ENCODE peak calls at places on chromosomes 5 and 9, in seven cellular contexts. One of them, this sample, is unnamed. For H3K9me3, the result is how much of the 10 kb centered on the place peaks cover.

GRCh38 chr5:135535420-135535819 is 344 bp downstream of the NEUROG1 start:
- DNase-seq in MM.1S: no peak
- DNase-seq in hepatocyte: no peak
- DNase-seq in PC-3: no peak
- DNase-seq in OCI-LY7: no peak
- DNase-seq in HCT116: no peak
- DNase-seq in GM23248: peak
- DNase-seq in this sample: no peak

GRCh38 chr5:54703091-54703490 is 185.5 kb downstream of the SNX18 start:
- DNase-seq in PC-3: peak
- DNase-seq in GM23248: peak
- DNase-seq in MM.1S: no peak
- DNase-seq in HCT116: no peak
- DNase-seq in OCI-LY7: no peak
- DNase-seq in hepatocyte: no peak
- DNase-seq in this sample: peak

GRCh38 chr5:126477281-126477680 is 54.1 kb downstream of the GRAMD2B start:
- DNase-seq in HCT116: no peak
- DNase-seq in OCI-LY7: no peak
- DNase-seq in PC-3: no peak
- DNase-seq in MM.1S: no peak
- DNase-seq in hepatocyte: no peak
- DNase-seq in GM23248: peak
- DNase-seq in this sample: no peak

GRCh38 chr9:27487927-27488326 is 36.2 kb upstream of the IFNK start:
- DNase-seq in hepatocyte: peak
- DNase-seq in MM.1S: no peak
- DNase-seq in PC-3: peak
- DNase-seq in GM23248: no peak
- DNase-seq in OCI-LY7: no peak
- DNase-seq in HCT116: no peak
- DNase-seq in this sample: no peak

GRCh38 chr9:38713426-38713825 is 6.5 kb downstream of the FAM240B start:
- DNase-seq in OCI-LY7: no peak
- DNase-seq in hepatocyte: peak
- DNase-seq in GM23248: peak
- DNase-seq in MM.1S: no peak
- DNase-seq in PC-3: peak
- DNase-seq in HCT116: no peak
- DNase-seq in this sample: no peak

GRCh38 chr9:79763861-79764260 is 192.1 kb downstream of the TLE4 start:
- DNase-seq in HCT116: no peak
- DNase-seq in GM23248: peak
- DNase-seq in hepatocyte: no peak
- DNase-seq in PC-3: no peak
- DNase-seq in OCI-LY7: no peak
- DNase-seq in MM.1S: no peak
- DNase-seq in this sample: no peak

GRCh38 chr5:57311251-57311650 is 137.4 kb downstream of the GPBP1 start:
- DNase-seq in GM23248: peak
- DNase-seq in hepatocyte: no peak
- DNase-seq in PC-3: no peak
- DNase-seq in OCI-LY7: no peak
- DNase-seq in MM.1S: no peak
- DNase-seq in HCT116: no peak
- DNase-seq in this sample: no peak

GRCh38 chr5:12911156-12911555 is 1006.9 kb upstream of the CTNND2 start:
- DNase-seq in MM.1S: no peak
- DNase-seq in HCT116: no peak
- DNase-seq in OCI-LY7: no peak
- DNase-seq in PC-3: no peak
- DNase-seq in hepatocyte: no peak
- DNase-seq in GM23248: no peak
- DNase-seq in this sample: no peak

GRCh38 chr5:58759745-58760144 is 176.9 kb downstream of the RAB3C start:
- DNase-seq in PC-3: no peak
- DNase-seq in GM23248: peak
- DNase-seq in MM.1S: peak
- DNase-seq in HCT116: no peak
- DNase-seq in hepatocyte: no peak
- DNase-seq in OCI-LY7: no peak
- DNase-seq in this sample: no peak

GRCh38 chr9:84542554-84542953 is 127.0 kb upstream of the NTRK2 start:
- DNase-seq in hepatocyte: no peak
- DNase-seq in GM23248: no peak
- DNase-seq in PC-3: no peak
- DNase-seq in OCI-LY7: no peak
- DNase-seq in MM.1S: no peak
- DNase-seq in HCT116: peak
- DNase-seq in this sample: no peak

GRCh38 chr9:113625456-113625855 is 161.9 kb downstream of the RGS3 start:
- DNase-seq in MM.1S: no peak
- DNase-seq in hepatocyte: no peak
- DNase-seq in PC-3: no peak
- DNase-seq in OCI-LY7: no peak
- DNase-seq in HCT116: no peak
- DNase-seq in GM23248: no peak
- DNase-seq in this sample: no peak

GRCh38 chr9:90343360-90343759 is 299.3 kb downstream of the DIRAS2 start:
- DNase-seq in HCT116: no peak
- DNase-seq in PC-3: no peak
- DNase-seq in OCI-LY7: no peak
- DNase-seq in MM.1S: no peak
- DNase-seq in hepatocyte: no peak
- DNase-seq in GM23248: peak
- DNase-seq in this sample: peak

GRCh38 chr5:167851416-167851815 is 440.0 kb upstream of the WWC1 start:
- DNase-seq in OCI-LY7: no peak
- DNase-seq in MM.1S: no peak
- DNase-seq in GM23248: peak
- DNase-seq in hepatocyte: no peak
- DNase-seq in PC-3: no peak
- DNase-seq in HCT116: no peak
- DNase-seq in this sample: no peak

GRCh38 chr9:78677326-78677725 is 380.4 kb downstream of the PSAT1 start:
- DNase-seq in HCT116: no peak
- DNase-seq in PC-3: no peak
- DNase-seq in hepatocyte: no peak
- DNase-seq in OCI-LY7: no peak
- DNase-seq in MM.1S: no peak
- DNase-seq in GM23248: peak
- DNase-seq in this sample: no peak

GRCh38 chr5:32261198-32261597 is 51.5 kb downstream of the MTMR12 start:
- DNase-seq in hepatocyte: no peak
- DNase-seq in PC-3: no peak
- DNase-seq in GM23248: no peak
- DNase-seq in MM.1S: peak
- DNase-seq in HCT116: no peak
- DNase-seq in OCI-LY7: peak
- DNase-seq in this sample: no peak

GRCh38 chr9:69874301-69875060 is 53.9 kb downstream of the CFAP95 start:
- DNase-seq in GM23248: peak
- DNase-seq in hepatocyte: no peak
- DNase-seq in MM.1S: no peak
- DNase-seq in HCT116: no peak
- DNase-seq in OCI-LY7: no peak
- DNase-seq in PC-3: no peak
- DNase-seq in this sample: no peak

GRCh38 chr9:129561594-129562281 is 59.2 kb downstream of the C9orf50 start:
- DNase-seq in PC-3: no peak
- DNase-seq in OCI-LY7: no peak
- DNase-seq in MM.1S: no peak
- DNase-seq in GM23248: no peak
- DNase-seq in hepatocyte: no peak
- DNase-seq in HCT116: no peak
- DNase-seq in this sample: peak

GRCh38 chr5:5983261-5983660 is 395.1 kb downstream of the MED10 start:
- DNase-seq in OCI-LY7: no peak
- DNase-seq in PC-3: no peak
- DNase-seq in HCT116: no peak
- DNase-seq in hepatocyte: no peak
- DNase-seq in MM.1S: no peak
- DNase-seq in GM23248: no peak
- DNase-seq in this sample: no peak

GRCh38 chr9:131886839-131887238 is 147.0 kb upstream of the RAPGEF1 start:
- DNase-seq in OCI-LY7: no peak
- DNase-seq in GM23248: no peak
- DNase-seq in MM.1S: no peak
- DNase-seq in PC-3: no peak
- DNase-seq in hepatocyte: no peak
- DNase-seq in HCT116: no peak
- DNase-seq in this sample: no peak

GRCh38 chr5:143172736-143173135 is 230.8 kb downstream of the NR3C1 start:
- DNase-seq in MM.1S: no peak
- DNase-seq in hepatocyte: no peak
- DNase-seq in PC-3: no peak
- DNase-seq in OCI-LY7: no peak
- DNase-seq in GM23248: no peak
- DNase-seq in HCT116: no peak
- DNase-seq in this sample: no peak
- TF ChIP-seq EZH2phosphoT487 in MM.1S: no peak
- TF ChIP-seq EZH2phosphoT487 in hepatocyte: no peak
- TF ChIP-seq EZH2phosphoT487 in PC-3: no peak
- TF ChIP-seq EZH2phosphoT487 in OCI-LY7: no peak
- TF ChIP-seq EZH2phosphoT487 in GM23248: no peak
- TF ChIP-seq EZH2phosphoT487 in HCT116: no peak
- TF ChIP-seq EZH2phosphoT487 in this sample: no peak

DNA sequence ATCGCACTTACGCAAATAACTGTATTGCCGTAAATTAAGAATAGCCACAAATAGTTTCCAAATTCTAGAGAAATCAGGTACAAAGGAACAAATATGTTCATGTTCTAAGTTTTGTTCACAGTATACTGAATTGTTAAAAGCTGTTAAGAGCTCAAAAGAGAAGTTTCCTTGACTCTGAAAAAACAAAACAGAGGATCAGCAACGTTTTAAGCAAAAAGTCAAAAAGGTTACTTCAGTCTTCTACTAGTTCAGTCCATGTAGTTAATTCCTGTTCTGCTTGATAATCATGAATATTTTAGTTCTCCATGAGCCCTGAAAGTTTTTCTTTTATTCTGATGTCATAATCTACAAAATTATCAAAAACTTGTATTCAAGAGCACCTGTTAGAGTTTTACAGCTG is 128.6 kb upstream of the MAST4 start:
- DNase-seq in GM23248: no peak
- DNase-seq in HCT116: no peak
- DNase-seq in hepatocyte: no peak
- DNase-seq in OCI-LY7: peak
- DNase-seq in PC-3: no peak
- DNase-seq in MM.1S: no peak
- DNase-seq in this sample: no peak
- H3K9me3 ChIP-seq in GM23248: under half
- H3K9me3 ChIP-seq in HCT116: under half
- H3K9me3 ChIP-seq in hepatocyte: under half
- H3K9me3 ChIP-seq in OCI-LY7: under half
- H3K9me3 ChIP-seq in PC-3: under half
- H3K9me3 ChIP-seq in MM.1S: under half
- H3K9me3 ChIP-seq in this sample: under half

DNA sequence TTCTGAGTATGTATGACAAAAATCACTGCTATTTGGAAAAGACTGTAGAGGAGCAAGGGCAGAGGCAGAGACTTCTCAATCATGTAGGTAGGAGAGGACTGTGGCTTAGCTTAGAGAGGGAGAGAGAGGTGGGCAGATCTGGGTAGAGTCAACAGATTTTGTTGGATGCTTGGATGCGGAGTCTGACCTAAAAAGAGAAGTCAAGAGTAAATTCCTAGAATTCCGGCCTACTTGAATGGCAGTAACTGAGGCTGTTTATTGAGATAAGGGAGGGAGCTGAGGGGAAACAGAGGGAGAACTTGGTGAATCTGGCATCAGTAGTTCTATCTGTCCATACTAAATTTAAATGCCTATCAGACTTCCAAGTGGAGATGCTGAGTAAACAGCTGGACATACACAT is 2.4 kb downstream of the TICAM2 start:
- DNase-seq in hepatocyte: no peak
- DNase-seq in HCT116: no peak
- DNase-seq in PC-3: no peak
- DNase-seq in MM.1S: no peak
- DNase-seq in OCI-LY7: no peak
- DNase-seq in GM23248: peak
- DNase-seq in this sample: no peak
- TF ChIP-seq EZH2phosphoT487 in hepatocyte: no peak
- TF ChIP-seq EZH2phosphoT487 in HCT116: no peak
- TF ChIP-seq EZH2phosphoT487 in PC-3: no peak
- TF ChIP-seq EZH2phosphoT487 in MM.1S: no peak
- TF ChIP-seq EZH2phosphoT487 in OCI-LY7: no peak
- TF ChIP-seq EZH2phosphoT487 in GM23248: no peak
- TF ChIP-seq EZH2phosphoT487 in this sample: no peak

DNA sequence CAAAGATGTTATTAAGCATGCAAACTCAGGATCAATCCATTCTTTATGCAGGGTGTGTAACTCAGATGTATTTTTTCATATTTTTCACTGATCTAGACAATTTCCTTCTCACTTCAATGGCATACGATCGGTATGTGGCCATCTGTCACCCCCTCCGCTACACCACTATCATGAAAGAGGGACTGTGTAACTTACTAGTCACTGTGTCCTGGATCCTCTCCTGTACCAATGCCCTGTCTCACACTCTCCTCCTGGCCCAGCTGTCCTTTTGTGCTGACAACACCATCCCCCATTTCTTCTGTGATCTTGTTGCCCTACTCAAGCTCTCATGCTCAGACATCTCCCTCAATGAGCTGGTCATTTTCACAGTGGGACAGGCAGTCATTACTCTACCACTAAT is 435 bp downstream of the OR1J4 start:
- DNase-seq in PC-3: no peak
- DNase-seq in GM23248: no peak
- DNase-seq in HCT116: no peak
- DNase-seq in hepatocyte: no peak
- DNase-seq in OCI-LY7: no peak
- DNase-seq in MM.1S: no peak
- DNase-seq in this sample: no peak
- H3K9me3 ChIP-seq in PC-3: under half
- H3K9me3 ChIP-seq in GM23248: under half
- H3K9me3 ChIP-seq in HCT116: under half
- H3K9me3 ChIP-seq in hepatocyte: under half
- H3K9me3 ChIP-seq in OCI-LY7: under half
- H3K9me3 ChIP-seq in MM.1S: under half
- H3K9me3 ChIP-seq in this sample: under half

This sample was measured in neural progenitor cell.